ENCODE peak calls at places on chromosome 21, in ten cellular contexts. J is lower lobe of right lung; U is NCI-H1436; R is NCI-H2227 treated with DMSO at 0.1 percent for 48 hours; H is GOT3; N is GM12864; O is CD8-positive, alpha-beta T cell; F is activated CD4-positive, alpha-beta T cell treated with anti-CD3 and anti-CD28 coated beads for 48 hours; B is CD8-positive, alpha-beta memory T cell; M is T-helper 9 cell. V is an unnamed sample.

GRCh38 chr21:33075128-33075527 is 5.2 kb downstream of the OLIG1 start:
- DNase-seq in B (no peak), H (no peak), M (no peak), U (no peak), J (no peak), F (no peak), N (no peak), O (no peak), R (no peak), V (no peak)

GRCh38 chr21:46194374-46195334 is 10.4 kb upstream of the SPATC1L start:
- DNase-seq in U (no peak), H (no peak), F (no peak), R (no peak), O (peak; percentile 41), N (no peak), B (no peak), M (no peak), J (peak; percentile 41), V (peak; percentile 3)

GRCh38 chr21:44866780-44867179 is 6.7 kb downstream of the PTTG1IP start:
- DNase-seq in J (no peak), F (no peak), N (no peak), U (no peak), R (peak; percentile 29), M (no peak), B (no peak), H (no peak), O (no peak), V (no peak)

GRCh38 chr21:44846485-44847260 is 26.8 kb downstream of the PTTG1IP start:
- DNase-seq in N (no peak), F (peak; percentile 71), J (peak; percentile 79), M (peak; percentile 28), B (no peak), R (no peak), O (no peak), H (no peak), U (no peak), V (no peak)

GRCh38 chr21:36379236-36379635 is 6.0 kb upstream of the CHAF1B start:
- DNase-seq in F (no peak), O (no peak), M (no peak), N (no peak), R (no peak), H (no peak), B (no peak), U (no peak), J (no peak), V (no peak)

GRCh38 chr21:38802050-38803026 is 3.4 kb upstream of the ETS2 start:
- DNase-seq in H (no peak), O (no peak), F (no peak), N (no peak), U (no peak), J (no peak), M (no peak), R (no peak), B (no peak), V (no peak)

GRCh38 chr21:42845296-42845965 is 33.9 kb downstream of the WDR4 start:
- DNase-seq in N (no peak), R (no peak), J (peak; percentile 57), U (no peak), M (no peak), B (no peak), O (no peak), H (no peak), F (no peak), V (no peak)

GRCh38 chr21:34803792-34804440 is 135.1 kb downstream of the CLIC6 start:
- DNase-seq in F (no peak), J (no peak), B (no peak), R (no peak), U (no peak), M (no peak), N (no peak), O (no peak), H (no peak), V (no peak)

GRCh38 chr21:17783816-17784598 is 35.1 kb downstream of the C21orf91 start:
- DNase-seq in M (no peak), O (no peak), J (no peak), R (no peak), H (no peak), U (no peak), N (peak; percentile 73), F (no peak), B (no peak), V (no peak)

GRCh38 chr21:43361493-43362296 is 65.2 kb downstream of the SIK1 start:
- DNase-seq in M (peak; percentile 21), J (no peak), O (peak; percentile 67), U (no peak), F (peak; percentile 46), N (peak; percentile 63), R (no peak), B (peak; percentile 32), H (no peak), V (no peak)

GRCh38 chr21:45433911-45434644 is 29.1 kb downstream of the COL18A1 start:
- DNase-seq in H (no peak), R (no peak), N (no peak), B (no peak), M (no peak), F (no peak), O (no peak), U (no peak), J (no peak), V (no peak)

GRCh38 chr21:37436180-37436579 is 69.6 kb downstream of the DYRK1A start:
- DNase-seq in H (no peak), N (no peak), M (no peak), B (no peak), F (no peak), U (no peak), R (no peak), J (no peak), O (no peak), V (no peak)

GRCh38 chr21:43928726-43929125 is 63.7 kb downstream of the AGPAT3 start:
- DNase-seq in B (no peak), H (no peak), R (no peak), U (no peak), O (no peak), F (no peak), J (no peak), N (no peak), M (no peak), V (no peak)

GRCh38 chr21:34630536-34631143 is 15.7 kb upstream of the RCAN1 start:
- DNase-seq in O (no peak), M (no peak), R (peak; percentile 66), B (no peak), U (peak; percentile 50), H (no peak), N (no peak), J (no peak), F (peak; percentile 27), V (peak; percentile 61)

GRCh38 chr21:29376556-29376955 is 77.8 kb downstream of the BACH1 start:
- DNase-seq in F (peak; percentile 67), B (peak; percentile 17), U (peak; percentile 12), J (peak; percentile 65), N (peak; percentile 27), O (peak; percentile 72), H (no peak), M (peak; percentile 7), R (no peak), V (peak; percentile 68)

GRCh38 chr21:26776320-26777021 is 68.7 kb downstream of the ADAMTS1 start:
- DNase-seq in J (no peak), M (no peak), F (no peak), N (no peak), O (no peak), B (no peak), U (no peak), R (no peak), H (no peak), V (no peak)

GRCh38 chr21:43921602-43921978 is 56.6 kb downstream of the AGPAT3 start:
- DNase-seq in U (peak; percentile 57), F (peak; percentile 49), B (no peak), M (no peak), R (no peak), H (no peak), J (no peak), O (peak; percentile 69), N (no peak), V (no peak)

GRCh38 chr21:36089946-36090345 is 20.1 kb downstream of the CBR1 start:
- DNase-seq in B (no peak), R (no peak), F (no peak), M (no peak), O (no peak), U (no peak), N (no peak), J (no peak), H (no peak), V (no peak)